ENCODE peak calls at places on chromosomes 1 and 21, in seven cellular contexts. X is astrocyte, O is cardiac muscle cell, J is endothelial cell of umbilical vein, G is adrenal gland, W is HCT116, H is endodermal cell. P is an unnamed sample.

GRCh38 chr21:34882719-34883131 is 166.4 kb downstream of the RUNX1 start:
- DNase-seq in X (no peak), O (no peak), J (peak; percentile 52), G (no peak), W (no peak), H (no peak), P (no peak)

GRCh38 chr1:117318456-117318855 is 48.8 kb upstream of the MAN1A2 start:
- DNase-seq in X (no peak), O (no peak), J (no peak), G (no peak), W (no peak), H (no peak), P (no peak)

GRCh38 chr1:197868751-197869501 is 33.5 kb upstream of the C1orf53 start:
- DNase-seq in X (peak; percentile 36), O (peak; percentile 54), J (peak; percentile 56), G (peak; percentile 25), W (peak; percentile 59), H (peak; percentile 72), P (no peak)

GRCh38 chr1:223140551-223140950 is 2.5 kb downstream of the TLR5 start:
- DNase-seq in X (no peak), O (no peak), J (no peak), G (no peak), W (no peak), H (no peak), P (no peak)

GRCh38 chr21:26528882-26529281 is 44.2 kb downstream of the CYYR1 start:
- DNase-seq in X (no peak), O (no peak), J (no peak), G (no peak), W (no peak), H (no peak), P (no peak)

GRCh38 chr1:98086156-98086555 is 165.3 kb upstream of the DPYD start:
- DNase-seq in X (peak; percentile 81), O (no peak), J (no peak), G (no peak), W (no peak), H (no peak), P (no peak)

GRCh38 chr1:158075078-158075477 is 81.6 kb downstream of the KIRREL1 start:
- DNase-seq in X (no peak), O (no peak), J (no peak), G (no peak), W (no peak), H (no peak), P (no peak)

GRCh38 chr21:42764443-42764760 is 111.0 kb downstream of the PDE9A start:
- DNase-seq in X (no peak), O (no peak), J (no peak), G (no peak), W (no peak), H (no peak), P (no peak)

GRCh38 chr1:224211262-224211962 is 28.4 kb downstream of the DEGS1 start:
- DNase-seq in X (peak; percentile 57), O (peak; percentile 41), J (peak; percentile 62), G (no peak), W (no peak), H (no peak), P (peak; percentile 57)

GRCh38 chr1:202551683-202552082 is 158.6 kb downstream of the SYT2 start:
- DNase-seq in X (no peak), O (peak; percentile 29), J (no peak), G (no peak), W (no peak), H (no peak), P (no peak)

GRCh38 chr21:28325618-28326017 is 667.1 kb downstream of the LTN1 start:
- DNase-seq in X (no peak), O (no peak), J (no peak), G (no peak), W (no peak), H (peak; percentile 74), P (no peak)

GRCh38 chr1:18539171-18539570 is 58.4 kb downstream of the KLHDC7A start:
- DNase-seq in X (no peak), O (no peak), J (no peak), G (no peak), W (no peak), H (peak; percentile 20), P (no peak)

GRCh38 chr1:192108143-192108542 is 50.1 kb upstream of the RGS18 start:
- DNase-seq in X (no peak), O (no peak), J (no peak), G (no peak), W (no peak), H (peak; percentile 63), P (no peak)

GRCh38 chr1:153550398-153550758 is 1.3 kb upstream of the S100A3 start:
- DNase-seq in X (no peak), O (no peak), J (no peak), G (no peak), W (no peak), H (peak; percentile 56), P (no peak)

GRCh38 chr1:153547560-153548551 is 1.2 kb downstream of the S100A3 start:
- DNase-seq in X (no peak), O (peak; percentile 19), J (no peak), G (no peak), W (no peak), H (peak; percentile 45), P (no peak)

GRCh38 chr1:153550827-153551512 is 1.9 kb upstream of the S100A3 start:
- DNase-seq in X (no peak), O (no peak), J (no peak), G (no peak), W (no peak), H (peak; percentile 34), P (no peak)

GRCh38 chr1:153549741-153550397 is 811 bp upstream of the S100A3 start:
- DNase-seq in X (no peak), O (no peak), J (no peak), G (no peak), W (no peak), H (peak; percentile 39), P (no peak)

GRCh38 chr1:153548722-153549695 is at the start of gene S100A3:
- DNase-seq in X (peak; percentile 84), O (no peak), J (peak; percentile 86), G (peak; percentile 80), W (no peak), H (peak; percentile 58), P (no peak)
- H3K4me1 ChIP-seq in X (peaks cover 39% of the 10 kb centered on the region), O (peaks cover 34% of the 10 kb centered on the region), J (peaks cover 28% of the 10 kb centered on the region), G (peaks cover 41% of the 10 kb centered on the region), W (peaks cover 74% of the 10 kb centered on the region), H (peaks cover 12% of the 10 kb centered on the region), P (no peaks in the 10 kb centered on the region)

GRCh38 chr1:14599173-14599754 is 779 bp downstream of the KAZN start:
- DNase-seq in X (no peak), O (peak; percentile 73), J (no peak), G (no peak), W (no peak), H (peak; percentile 77), P (no peak)
- H3K4me3 ChIP-seq in X (peak overlapping the region; percentile 52), O (peak overlapping the region; percentile 80), J (no peak overlapping the region), G (no peak overlapping the region), W (no peak overlapping the region), H (peak overlapping the region; percentile 85), P (no peak overlapping the region)

DNA sequence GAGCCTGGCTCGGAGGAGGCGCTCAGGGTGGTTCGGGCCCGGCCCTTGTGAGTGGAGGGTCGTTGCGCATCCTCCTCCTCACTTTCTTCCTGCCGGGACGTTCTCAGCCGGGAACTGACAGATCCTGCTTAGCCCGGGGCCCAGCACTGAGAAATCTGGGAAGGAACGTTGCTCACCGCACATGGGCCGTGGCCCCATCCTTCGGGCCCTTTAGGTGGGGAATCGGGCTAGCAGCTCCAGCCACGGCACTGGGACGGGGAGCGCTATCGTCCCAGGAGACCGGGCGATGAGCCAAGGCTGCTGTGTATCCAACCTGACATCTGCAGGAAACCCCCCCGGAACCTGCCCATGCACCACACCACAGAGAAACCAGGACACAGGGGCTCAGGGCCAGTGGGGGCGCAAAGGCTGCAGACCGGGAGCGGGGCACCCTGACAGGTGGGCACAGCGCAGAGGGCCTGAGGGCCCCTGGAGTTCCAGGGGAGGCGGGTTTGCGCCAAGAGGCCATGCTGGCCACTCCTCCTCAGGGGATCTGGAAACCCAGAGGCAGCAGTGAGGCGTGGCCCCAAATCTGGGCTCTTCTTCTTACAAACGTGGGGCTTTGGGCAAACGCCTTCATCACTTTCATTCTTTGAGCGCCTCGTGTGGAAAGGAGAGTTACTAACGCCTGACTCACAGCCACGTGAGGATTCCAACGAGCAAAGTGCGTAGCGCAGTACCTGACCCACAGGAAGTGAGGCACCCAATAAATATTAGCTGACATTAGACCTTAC is at the start of gene SH2D5:
- DNase-seq in X (peak; percentile 97), O (peak; percentile 75), J (peak; percentile 87), G (peak; percentile 93), W (peak; percentile 90), H (peak; percentile 89), P (peak; percentile 78)
- TF ChIP-seq CTCF in X (peak; percentile 41), O (peak; percentile 39), J (peak; percentile 20), G (peak; percentile 31), W (peak; percentile 42), H (peak; percentile 51), P (peak; percentile 34)

GRCh38 chr1:61455400-61455799 is 269.5 kb downstream of the TM2D1 start:
- DNase-seq in X (peak; percentile 16), O (no peak), J (no peak), G (no peak), W (no peak), H (no peak), P (no peak)
- H3K4me1 ChIP-seq in X (peaks cover 19% of the 10 kb centered on the region), O (peaks cover 17% of the 10 kb centered on the region), J (peaks cover 34% of the 10 kb centered on the region), G (peaks cover 19% of the 10 kb centered on the region), W (peaks cover 3% of the 10 kb centered on the region), H (peaks cover 15% of the 10 kb centered on the region), P (no peaks in the 10 kb centered on the region)

GRCh38 chr1:30745156-30745833 is 12.3 kb downstream of the LAPTM5 start:
- DNase-seq in X (no peak), O (no peak), J (no peak), G (no peak), W (no peak), H (no peak), P (no peak)

GRCh38 chr1:30742963-30743559 is 14.5 kb downstream of the LAPTM5 start:
- DNase-seq in X (no peak), O (no peak), J (no peak), G (no peak), W (no peak), H (no peak), P (no peak)

GRCh38 chr1:30744060-30744756 is 13.4 kb downstream of the LAPTM5 start:
- DNase-seq in X (no peak), O (no peak), J (no peak), G (no peak), W (no peak), H (no peak), P (no peak)

GRCh38 chr1:30742300-30742962 is 15.1 kb downstream of the LAPTM5 start:
- DNase-seq in X (no peak), O (no peak), J (no peak), G (no peak), W (no peak), H (no peak), P (no peak)

GRCh38 chr1:30743584-30744059 is 14.0 kb downstream of the LAPTM5 start:
- DNase-seq in X (no peak), O (no peak), J (peak; percentile 17), G (no peak), W (no peak), H (no peak), P (no peak)
- H3K4me3 ChIP-seq in X (no peak overlapping the region), O (no peak overlapping the region), J (no peak overlapping the region), G (no peak overlapping the region), W (no peak overlapping the region), H (no peak overlapping the region), P (no peak overlapping the region)

DNA sequence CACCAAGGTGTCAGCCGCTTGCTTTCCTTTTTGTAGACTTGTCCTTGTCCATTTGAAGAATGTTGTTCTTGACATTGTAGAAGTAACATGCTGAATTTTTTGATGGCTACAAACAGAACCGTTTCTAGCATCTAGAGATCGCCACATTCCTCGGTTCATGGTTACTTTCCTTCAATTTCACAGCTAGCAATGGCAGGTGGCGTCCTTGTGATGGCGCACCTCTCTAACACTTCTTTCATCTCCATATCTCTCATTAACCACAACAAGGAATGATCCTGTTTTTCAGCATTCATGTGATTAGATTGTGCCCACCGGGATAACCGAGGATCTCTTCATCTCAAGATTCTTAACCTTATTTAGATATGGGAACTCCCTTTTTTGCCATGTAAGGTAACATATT is 2129.8 kb downstream of the NCAM2 start:
- DNase-seq in X (no peak), O (no peak), J (no peak), G (no peak), W (no peak), H (peak; percentile 66), P (no peak)
- TF ChIP-seq CTCF in X (no peak), O (no peak), J (no peak), G (no peak), W (no peak), H (peak; percentile 75), P (no peak)